ENCODE peak calls at places on chromosomes 12 and 14, in five cellular contexts. V is suprapubic skin; E is upper lobe of right lung; G is kidney; Y is CD8-positive, alpha-beta T cell. Q is an unnamed sample.

GRCh38 chr12:6228535-6229223 is 28.5 kb downstream of the CD9 start:
- DNase-seq in G (no peak), E (no peak), V (peak), Y (no peak), Q (peak)

GRCh38 chr14:21070610-21071224 is 613 bp downstream of the ARHGEF40 start:
- DNase-seq in V (peak), Y (no peak), G (peak), E (no peak), Q (peak)

GRCh38 chr14:58805605-58806358 is 168.0 kb downstream of the DACT1 start:
- DNase-seq in V (no peak), E (no peak), Y (no peak), G (no peak), Q (peak)

GRCh38 chr14:102945346-102946130 is 23.1 kb downstream of the AMN start:
- DNase-seq in Y (no peak), E (no peak), G (peak), V (peak), Q (no peak)

GRCh38 chr14:24260780-24261157 is 2.2 kb downstream of the TGM1 start:
- DNase-seq in Y (no peak), G (no peak), V (no peak), E (no peak), Q (no peak)

GRCh38 chr14:92615451-92615850 is 101.9 kb downstream of the RIN3 start:
- DNase-seq in E (no peak), Y (peak), G (no peak), V (no peak), Q (no peak)

GRCh38 chr12:112944028-112944690 is 5.9 kb downstream of the OAS3 start:
- DNase-seq in G (no peak), E (no peak), V (no peak), Y (no peak), Q (no peak)

GRCh38 chr14:80615831-80616230 is 325.7 kb downstream of the CEP128 start:
- DNase-seq in E (no peak), Y (no peak), G (no peak), V (no peak), Q (no peak)

GRCh38 chr12:120262852-120263724 is 2.4 kb downstream of the PXN start:
- DNase-seq in V (no peak), Y (no peak), G (peak), E (no peak), Q (peak)

GRCh38 chr12:114982760-114983159 is 298.8 kb upstream of the TBX3 start:
- DNase-seq in V (no peak), G (no peak), E (no peak), Y (no peak), Q (no peak)

GRCh38 chr14:96905825-96906224 is 108.6 kb downstream of the VRK1 start:
- DNase-seq in V (no peak), Y (no peak), G (no peak), E (no peak), Q (peak)

GRCh38 chr14:65414961-65415589 is 2.5 kb downstream of the FUT8 start:
- DNase-seq in Y (no peak), V (no peak), G (no peak), E (no peak), Q (peak)

GRCh38 chr12:66837311-66837627 is 158.4 kb upstream of the GRIP1 start:
- DNase-seq in E (no peak), V (no peak), Y (no peak), G (no peak), Q (no peak)

GRCh38 chr14:71117839-71118743 is 210.8 kb downstream of the PCNX1 start:
- DNase-seq in G (no peak), V (no peak), E (no peak), Y (no peak), Q (peak)

GRCh38 chr12:9936597-9936996 is 4.4 kb upstream of the CLEC2A start:
- DNase-seq in G (no peak), V (no peak), E (no peak), Y (no peak), Q (peak)

GRCh38 chr12:28872654-28873268 is 276.3 kb upstream of the FAR2 start:
- DNase-seq in Y (no peak), G (no peak), E (no peak), V (no peak), Q (peak)

GRCh38 chr14:105938055-105938863 is 411.9 kb downstream of the TMEM121 start:
- DNase-seq in Y (no peak), G (no peak), V (peak), E (no peak), Q (no peak)

GRCh38 chr14:98136019-98136418 is 1136.0 kb downstream of the BCL11B start:
- DNase-seq in Y (peak), E (no peak), G (no peak), V (no peak), Q (no peak)

GRCh38 chr12:42716521-42716920 is 127.0 kb upstream of the PRICKLE1 start:
- DNase-seq in Y (no peak), V (no peak), G (peak), E (no peak), Q (peak)

GRCh38 chr14:96626916-96627315 is 124.7 kb downstream of the PAPOLA start:
- DNase-seq in E (no peak), G (peak), V (no peak), Y (no peak), Q (no peak)

GRCh38 chr14:104888489-104889373 is 23.7 kb downstream of the CEP170B start:
- DNase-seq in G (peak), Y (no peak), E (peak), V (no peak), Q (no peak)

GRCh38 chr14:33972522-33973162 is 21.8 kb upstream of the EGLN3 start:
- DNase-seq in G (no peak), V (no peak), E (no peak), Y (no peak), Q (no peak)

GRCh38 chr12:1845010-1845409 is 24.6 kb downstream of the LRTM2 start:
- DNase-seq in V (no peak), E (no peak), Y (no peak), G (no peak), Q (no peak)

GRCh38 chr14:105343194-105343593 is 28.6 kb downstream of the PACS2 start:
- DNase-seq in E (no peak), G (no peak), V (no peak), Y (no peak), Q (no peak)

GRCh38 chr14:81224222-81224621 is 3.5 kb upstream of the GTF2A1 start:
- DNase-seq in G (no peak), V (no peak), Y (no peak), E (no peak), Q (no peak)

GRCh38 chr12:6056406-6057211 is 67.9 kb downstream of the VWF start:
- DNase-seq in E (no peak), Y (peak), V (no peak), G (no peak), Q (no peak)

GRCh38 chr14:75363570-75364227 is 64.1 kb upstream of the JDP2 start:
- DNase-seq in G (no peak), E (no peak), V (no peak), Y (no peak), Q (no peak)

GRCh38 chr12:33314223-33314622 is 125.4 kb downstream of the SYT10 start:
- DNase-seq in G (no peak), Y (no peak), E (no peak), V (no peak), Q (no peak)

GRCh38 chr12:33310471-33310870 is 129.1 kb downstream of the SYT10 start:
- DNase-seq in Y (no peak), G (no peak), V (no peak), E (no peak), Q (no peak)

DNA sequence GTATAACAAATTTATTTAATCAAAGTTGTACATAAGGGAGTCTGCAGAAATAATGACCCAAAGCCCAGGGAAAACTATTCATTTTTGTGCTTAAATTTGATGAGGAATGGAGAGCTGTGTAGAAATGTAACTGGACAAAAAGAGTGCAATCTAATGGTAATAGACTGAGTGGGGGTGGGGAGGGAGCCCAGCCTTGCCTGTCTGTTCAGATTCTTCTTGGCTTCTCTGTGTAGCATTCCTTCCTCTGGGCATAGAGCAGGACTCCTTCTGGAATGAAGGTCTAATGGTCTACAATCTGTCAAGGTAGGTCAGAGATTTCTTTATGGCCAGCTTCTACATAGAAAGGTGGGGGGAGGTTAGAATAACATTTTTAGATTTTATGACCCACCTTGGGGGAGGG is 126.1 kb downstream of the SYT10 start:
- DNase-seq in G (no peak), V (no peak), Y (no peak), E (no peak), Q (no peak)
- H3K4me3 ChIP-seq in G (no peak), V (no peak), Y (no peak), E (no peak), Q (no peak)

DNA sequence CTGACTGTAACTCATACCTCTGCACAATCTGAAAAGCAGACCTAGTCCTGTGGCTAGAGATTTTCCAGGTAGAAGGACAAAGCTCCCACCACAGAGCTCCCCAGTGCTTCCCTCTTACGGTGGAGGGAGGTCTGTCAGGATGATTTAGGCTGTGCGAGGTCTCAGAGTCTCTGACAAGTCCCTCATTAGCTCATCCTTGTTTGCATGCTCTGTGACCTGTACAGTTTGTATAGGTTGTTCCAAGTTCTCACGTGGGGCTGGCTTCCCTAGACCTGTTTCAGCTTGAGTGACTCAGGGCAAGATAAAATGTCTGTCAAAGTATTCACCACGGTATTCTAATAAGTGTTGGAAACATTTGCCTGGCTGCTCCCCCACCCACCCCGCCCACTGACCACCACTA is 34.8 kb downstream of the ASCL1 start:
- DNase-seq in V (no peak), G (no peak), E (no peak), Y (no peak), Q (no peak)
- TF ChIP-seq CTCF in V (no peak), G (no peak), E (no peak), Y (no peak), Q (no peak)

GRCh38 chr14:91360490-91361235 is 57.0 kb downstream of the CCDC88C start:
- DNase-seq in V (no peak), E (no peak), Y (no peak), G (peak), Q (no peak)
- H3K4me3 ChIP-seq in V (no peak), E (no peak), Y (no peak), G (no peak), Q (no peak)

GRCh38 chr12:78792052-78792698 is 72.4 kb upstream of the SYT1 start:
- DNase-seq in Y (no peak), G (no peak), V (no peak), E (no peak), Q (no peak)
- TF ChIP-seq CTCF in Y (no peak), G (no peak), V (no peak), E (no peak), Q (no peak)

GRCh38 chr14:60707858-60708257 is 16.3 kb downstream of the SIX4 start:
- DNase-seq in V (no peak), G (no peak), E (no peak), Y (no peak), Q (no peak)

GRCh38 chr14:60700598-60700997 is 23.6 kb downstream of the SIX4 start:
- DNase-seq in V (no peak), G (no peak), E (no peak), Y (no peak), Q (no peak)

GRCh38 chr14:60710506-60710905 is 13.6 kb downstream of the SIX4 start:
- DNase-seq in V (no peak), Y (no peak), E (no peak), G (no peak), Q (no peak)

DNA sequence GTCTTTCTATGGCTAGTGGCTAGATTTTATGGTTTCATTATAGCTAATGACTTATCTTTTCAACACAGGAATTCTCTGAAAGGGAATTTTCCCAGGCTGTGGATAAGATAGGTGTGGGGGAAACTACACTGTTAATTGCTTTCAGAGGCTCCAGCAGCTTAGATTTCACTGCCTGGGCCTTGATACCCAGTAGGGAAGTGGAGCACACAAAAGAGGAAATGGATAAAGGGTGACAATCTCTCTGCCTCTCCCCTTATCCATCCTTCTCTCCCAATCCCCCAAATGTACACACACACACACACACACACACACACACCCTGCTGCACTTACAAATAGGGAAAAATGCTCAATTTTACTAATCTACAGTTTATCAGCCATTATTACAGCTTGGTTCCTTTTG is 19.1 kb downstream of the SIX4 start:
- DNase-seq in E (no peak), V (no peak), Y (no peak), G (no peak), Q (no peak)
- H3K4me3 ChIP-seq in E (no peak), V (no peak), Y (no peak), G (no peak), Q (no peak)

DNA sequence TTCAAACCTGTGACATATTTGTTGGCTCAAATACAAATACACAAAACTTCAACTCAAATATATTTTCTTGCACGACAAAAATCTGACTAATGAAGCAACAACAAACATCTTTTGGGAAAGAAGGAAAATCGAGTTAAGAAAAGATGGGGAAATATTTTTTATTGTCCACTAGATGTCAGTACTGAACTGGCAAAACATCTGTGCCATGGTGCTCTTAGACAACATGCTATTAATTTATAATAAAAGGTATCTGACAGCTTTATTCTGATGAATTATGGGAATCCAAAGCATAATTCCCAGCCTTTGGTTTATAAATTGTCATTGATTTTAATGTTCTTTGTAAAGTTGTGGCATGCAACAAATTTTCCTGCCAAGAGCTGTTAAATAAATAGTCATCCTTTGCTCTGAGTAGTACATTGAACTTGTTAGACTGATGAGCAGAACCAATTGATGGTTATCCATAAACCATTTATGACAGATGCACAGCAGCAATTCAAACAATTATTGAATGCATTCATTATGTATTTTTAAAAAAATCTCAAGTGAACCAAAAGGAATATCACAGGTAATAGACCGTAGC is 231.2 kb downstream of the ETNK1 start:
- DNase-seq in V (no peak), G (no peak), Y (no peak), E (no peak), Q (peak)
- TF ChIP-seq CTCF in V (peak), G (peak), Y (no peak), E (peak), Q (peak)

GRCh38 chr14:69768873-69769272 is 1.9 kb downstream of the SRSF5 start:
- DNase-seq in V (no peak), G (no peak), E (no peak), Y (no peak), Q (no peak)

GRCh38 chr14:69770559-69770958 is 3.6 kb downstream of the SRSF5 start:
- DNase-seq in G (no peak), E (no peak), V (no peak), Y (no peak), Q (no peak)

GRCh38 chr14:69767369-69767999 is 542 bp downstream of the SRSF5 start:
- DNase-seq in G (peak), V (peak), E (peak), Y (peak), Q (peak)

GRCh38 chr14:69771136-69771535 is 4.2 kb downstream of the SRSF5 start:
- DNase-seq in G (peak), V (no peak), Y (no peak), E (no peak), Q (no peak)

DNA sequence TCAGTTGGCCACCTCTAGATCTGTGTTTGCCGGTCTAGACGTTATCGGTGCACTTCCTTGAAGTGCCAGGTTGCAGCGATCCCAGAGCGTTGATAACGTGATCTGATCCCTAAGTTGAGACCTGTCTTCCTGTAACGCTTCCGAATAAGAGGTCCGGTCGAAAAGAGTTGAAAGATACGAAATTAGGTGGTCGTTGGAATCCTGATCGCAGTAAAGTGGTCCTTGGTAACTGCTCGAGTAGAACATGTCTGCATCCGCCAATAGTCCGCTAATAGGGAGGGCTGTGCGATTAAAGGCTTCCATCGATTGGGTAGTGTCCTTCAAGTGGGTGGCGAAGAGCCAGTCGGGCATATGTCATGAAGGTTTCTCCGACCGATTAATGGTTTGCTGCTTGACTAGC is 2.7 kb downstream of the SRSF5 start:
- DNase-seq in V (no peak), E (no peak), Y (no peak), G (no peak), Q (no peak)
- H3K4me3 ChIP-seq in V (peak), E (peak), Y (no peak), G (peak), Q (no peak)

Q was measured in fibroblast of villous mesenchyme.